ENCODE peak calls at places on chromosomes 11 and 22, in four cellular contexts. Q is RWPE1; J is T47D; Z is stimulated activated CD8-positive, alpha-beta memory T cell treated with anti-CD3 and anti-CD28 coated beads, Interleukin-4, amount 100 ng/mL, for 1 hour. S is an unnamed sample.
A peak's percentile ranks its signal among the peaks of the same experiment; 100 is the strongest.

GRCh38 chr11:282171-282570 is 4.0 kb downstream of the NLRP6 start:
- DNase-seq in Z (no peak), J (no peak), Q (no peak), S (no peak)

GRCh38 chr11:114595571-114595970 is at the start of gene NXPE4:
- DNase-seq in J (no peak), Z (no peak), Q (no peak), S (no peak)

GRCh38 chr22:26398741-26399153 is 30.3 kb upstream of the ASPHD2 start:
- DNase-seq in Z (peak; percentile 29), Q (peak; percentile 57), J (peak; percentile 65), S (peak; percentile 16)

GRCh38 chr11:73017024-73017751 is 124.9 kb downstream of the FCHSD2 start:
- DNase-seq in J (no peak), Q (no peak), Z (no peak), S (no peak)

GRCh38 chr11:68002943-68003845 is 703 bp downstream of the UNC93B1 start:
- DNase-seq in Z (peak; percentile 23), J (peak; percentile 64), Q (no peak), S (peak; percentile 42)

GRCh38 chr22:50678218-50678650 is 5.6 kb downstream of the SHANK3 start:
- DNase-seq in J (no peak), Q (no peak), Z (no peak), S (peak; percentile 7)

GRCh38 chr22:49132009-49132408 is 695.7 kb downstream of the BRD1 start:
- DNase-seq in Q (no peak), Z (no peak), J (no peak), S (no peak)

GRCh38 chr11:30758012-30758411 is 171.9 kb upstream of the MPPED2 start:
- DNase-seq in Z (no peak), Q (no peak), J (no peak), S (no peak)

GRCh38 chr11:1468473-1469066 is 18.0 kb downstream of the MOB2 start:
- DNase-seq in Q (no peak), J (no peak), Z (no peak), S (no peak)

GRCh38 chr11:33375688-33376311 is 118.6 kb downstream of the HIPK3 start:
- DNase-seq in Z (no peak), Q (peak; percentile 10), J (no peak), S (no peak)

GRCh38 chr22:29470159-29470855 is 9.7 kb upstream of the NEFH start:
- DNase-seq in Q (peak; percentile 66), Z (peak; percentile 19), J (peak; percentile 87), S (peak; percentile 38)

GRCh38 chr11:63667993-63668392 is 3.2 kb downstream of the ATL3 start:
- DNase-seq in J (no peak), Q (peak; percentile 76), Z (no peak), S (no peak)

GRCh38 chr11:102109896-102110760 is at the start of gene YAP1:
- DNase-seq in Z (peak; percentile 17), J (peak; percentile 98), Q (peak; percentile 70), S (peak; percentile 33)

GRCh38 chr11:95415837-95416288 is 184.9 kb upstream of the SESN3 start:
- DNase-seq in Q (no peak), J (no peak), Z (no peak), S (no peak)

GRCh38 chr11:65439331-65440181 is 17.0 kb downstream of the NEAT1 start:
- DNase-seq in Q (no peak), J (no peak), Z (no peak), S (no peak)

GRCh38 chr11:32400196-32400595 is 35.1 kb downstream of the WT1 start:
- DNase-seq in Q (no peak), Z (no peak), J (no peak), S (no peak)

GRCh38 chr22:31039393-31039792 is 41.7 kb upstream of the SMTN start:
- DNase-seq in Z (no peak), Q (no peak), J (no peak), S (no peak)

GRCh38 chr11:117931971-117932370 is 2.8 kb upstream of the TMPRSS13 start:
- DNase-seq in J (peak; percentile 58), Q (no peak), Z (no peak), S (no peak)

GRCh38 chr11:75022759-75023396 is 34.1 kb downstream of the NEU3 start:
- DNase-seq in J (peak; percentile 86), Z (peak; percentile 47), Q (peak; percentile 76), S (peak; percentile 58)

GRCh38 chr11:65445604-65446445 is 23.2 kb downstream of the NEAT1 start:
- DNase-seq in Z (no peak), Q (no peak), J (no peak), S (no peak)

GRCh38 chr11:65790902-65791650 is 4.2 kb downstream of the OVOL1 start:
- DNase-seq in Z (no peak), J (no peak), Q (no peak), S (no peak)

GRCh38 chr22:38144025-38144405 is 33.5 kb upstream of the BAIAP2L2 start:
- DNase-seq in Q (no peak), Z (no peak), J (peak; percentile 35), S (no peak)

GRCh38 chr22:44924098-44924497 is 85.7 kb downstream of the PHF21B start:
- DNase-seq in Q (no peak), J (no peak), Z (no peak), S (no peak)

GRCh38 chr11:112881461-112881860 is 79.8 kb upstream of the NCAM1 start:
- DNase-seq in Q (peak; percentile 86), Z (no peak), J (peak; percentile 20), S (no peak)

S was measured in central memory CD8-positive, alpha-beta T cell.